ENCODE peak calls at places on chromosomes 11 and 22, in eight cellular contexts. J is sigmoid colon, V is upper lobe of left lung, L is stomach, T is esophagus muscularis mucosa, H is transverse colon, Q is HCT116, S is GM23338. C is an unnamed sample.

GRCh38 chr11:75400110-75400865 is 970 bp downstream of the RPS3 start:
- DNase-seq in V (no peak), S (no peak), J (no peak), Q (no peak), H (no peak), T (no peak), L (no peak), C (no peak)

GRCh38 chr11:74662487-74663103 is 68.6 kb downstream of the CHRDL2 start:
- DNase-seq in V (no peak), S (no peak), J (no peak), L (no peak), Q (no peak), T (no peak), H (no peak), C (no peak)

GRCh38 chr11:83026229-83026628 is 45.5 kb downstream of the RAB30 start:
- DNase-seq in J (no peak), V (no peak), H (no peak), Q (no peak), L (no peak), T (no peak), S (no peak), C (no peak)

GRCh38 chr11:10746871-10747270 is 4.2 kb upstream of the CTR9 start:
- DNase-seq in H (no peak), T (no peak), Q (no peak), L (no peak), V (no peak), J (no peak), S (no peak), C (no peak)

GRCh38 chr11:117230286-117230961 is 1.4 kb downstream of the PCSK7 start:
- DNase-seq in T (no peak), H (no peak), L (no peak), Q (no peak), V (no peak), S (no peak), J (peak; percentile 58), C (no peak)

GRCh38 chr11:19499999-19500398 is 212.6 kb upstream of the NAV2 start:
- DNase-seq in V (no peak), T (no peak), J (no peak), L (no peak), Q (no peak), H (no peak), S (no peak), C (no peak)

GRCh38 chr11:122900803-122901202 is 18.2 kb downstream of the JHY start:
- DNase-seq in H (no peak), S (no peak), L (no peak), J (no peak), T (no peak), V (no peak), Q (no peak), C (no peak)

GRCh38 chr11:17273668-17274321 is 2.7 kb upstream of the NUCB2 start:
- DNase-seq in H (no peak), V (no peak), J (no peak), Q (no peak), S (peak; percentile 83), T (no peak), L (no peak), C (no peak)

GRCh38 chr11:71286701-71287643 is 34.6 kb upstream of the SHANK2 start:
- DNase-seq in T (no peak), L (peak; percentile 74), J (peak; percentile 56), V (peak; percentile 69), S (no peak), H (peak; percentile 60), Q (no peak), C (peak; percentile 58)

GRCh38 chr11:107043242-107043991 is 25.1 kb upstream of the GUCY1A2 start:
- DNase-seq in T (no peak), V (no peak), L (no peak), S (no peak), H (no peak), Q (no peak), J (no peak), C (no peak)

GRCh38 chr11:84993386-84993785 is 633.8 kb downstream of the DLG2 start:
- DNase-seq in Q (peak; percentile 1), T (no peak), L (no peak), S (peak; percentile 75), V (no peak), H (peak; percentile 11), J (no peak), C (no peak)

GRCh38 chr11:66891849-66892660 is 35.2 kb downstream of the LRFN4 start:
- DNase-seq in T (no peak), S (peak; percentile 40), V (peak; percentile 32), J (no peak), Q (peak; percentile 96), L (peak; percentile 70), H (peak; percentile 59), C (no peak)

GRCh38 chr11:79258606-79259005 is 182.2 kb downstream of the TENM4 start:
- DNase-seq in J (no peak), Q (no peak), V (no peak), H (no peak), S (no peak), T (no peak), L (no peak), C (no peak)

GRCh38 chr11:2775083-2775625 is 75.4 kb upstream of the KCNQ1OT1 start:
- DNase-seq in Q (no peak), T (peak; percentile 84), V (peak; percentile 15), S (no peak), L (peak; percentile 20), H (no peak), J (peak; percentile 58), C (peak; percentile 14)

GRCh38 chr11:103749158-103749557 is 287.3 kb upstream of the DDI1 start:
- DNase-seq in L (no peak), Q (no peak), J (no peak), S (no peak), H (no peak), V (no peak), T (no peak), C (no peak)

GRCh38 chr11:15773024-15773423 is 583.3 kb downstream of the SOX6 start:
- DNase-seq in V (no peak), T (no peak), Q (no peak), J (no peak), S (no peak), L (no peak), H (no peak), C (no peak)

GRCh38 chr11:15770798-15771414 is 585.4 kb downstream of the SOX6 start:
- DNase-seq in T (no peak), J (no peak), H (peak; percentile 40), L (peak; percentile 37), Q (peak; percentile 13), S (peak; percentile 77), V (peak; percentile 40), C (no peak)

GRCh38 chr11:15765530-15765929 is 590.8 kb downstream of the SOX6 start:
- DNase-seq in H (no peak), J (no peak), T (no peak), Q (no peak), L (no peak), V (no peak), S (no peak), C (no peak)

GRCh38 chr11:15768321-15768720 is 588.0 kb downstream of the SOX6 start:
- DNase-seq in L (no peak), J (no peak), S (no peak), V (no peak), H (peak; percentile 37), T (peak; percentile 62), Q (no peak), C (no peak)

GRCh38 chr11:15769203-15769602 is 587.1 kb downstream of the SOX6 start:
- DNase-seq in T (no peak), L (peak; percentile 55), V (peak; percentile 42), H (peak; percentile 73), J (no peak), S (no peak), Q (no peak), C (no peak)
- TF ChIP-seq POLR2AphosphoS5 in T (no peak), L (peak; percentile 15), V (no peak), H (no peak), J (no peak), S (no peak), Q (no peak), C (no peak)

DNA sequence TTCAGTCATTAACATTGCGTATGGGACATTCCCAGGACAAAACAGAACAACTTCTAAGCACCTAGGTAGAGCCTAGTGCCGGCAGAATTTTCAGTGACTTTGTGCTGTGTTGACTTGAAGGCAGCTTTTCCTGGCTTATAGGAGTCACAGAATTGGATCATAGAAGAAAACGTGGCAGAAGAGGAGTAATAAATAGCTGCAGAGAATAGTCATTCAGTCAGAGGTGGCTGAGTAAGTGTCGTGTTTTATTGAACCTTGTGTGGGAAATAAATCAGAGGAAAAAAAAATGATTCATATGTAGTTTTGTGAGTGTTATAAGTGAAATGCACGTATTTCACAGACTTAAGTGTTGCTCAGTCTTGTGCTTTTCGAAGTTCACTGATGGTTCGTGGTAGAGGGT is 2.1 kb downstream of the BARX2 start:
- DNase-seq in V (no peak), L (no peak), J (no peak), S (no peak), T (no peak), Q (no peak), H (no peak), C (no peak)
- H3K27ac ChIP-seq in V (no peak overlapping the region), L (no peak overlapping the region), J (no peak overlapping the region), S (no peak overlapping the region), T (no peak overlapping the region), Q (no peak overlapping the region), H (no peak overlapping the region), C (peak overlapping the region; percentile 91)

DNA sequence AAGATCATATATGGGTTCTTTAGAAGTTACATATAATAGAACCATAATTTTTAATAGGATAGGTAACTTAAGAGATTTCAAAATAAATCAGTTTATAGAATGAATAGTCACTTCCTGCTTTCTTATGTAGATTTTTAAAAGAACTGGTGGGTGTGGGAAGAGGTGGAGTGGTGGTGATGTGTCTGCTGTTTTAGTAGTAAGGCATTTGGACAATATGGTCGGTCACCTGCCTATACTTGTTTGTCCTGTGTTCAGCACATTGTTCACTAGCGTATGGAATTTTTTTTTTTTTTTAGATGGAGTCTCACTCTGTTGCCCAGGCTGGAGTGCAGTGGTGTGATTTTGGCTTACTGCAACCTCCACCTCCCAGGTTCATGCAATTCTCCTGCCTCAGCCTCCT is 39.3 kb downstream of the CCDC81 start:
- DNase-seq in Q (no peak), S (no peak), L (no peak), H (no peak), V (no peak), T (no peak), J (no peak), C (no peak)
- TF ChIP-seq POLR2AphosphoS5 in Q (no peak), S (no peak), L (no peak), H (no peak), V (no peak), T (no peak), J (no peak), C (no peak)

DNA sequence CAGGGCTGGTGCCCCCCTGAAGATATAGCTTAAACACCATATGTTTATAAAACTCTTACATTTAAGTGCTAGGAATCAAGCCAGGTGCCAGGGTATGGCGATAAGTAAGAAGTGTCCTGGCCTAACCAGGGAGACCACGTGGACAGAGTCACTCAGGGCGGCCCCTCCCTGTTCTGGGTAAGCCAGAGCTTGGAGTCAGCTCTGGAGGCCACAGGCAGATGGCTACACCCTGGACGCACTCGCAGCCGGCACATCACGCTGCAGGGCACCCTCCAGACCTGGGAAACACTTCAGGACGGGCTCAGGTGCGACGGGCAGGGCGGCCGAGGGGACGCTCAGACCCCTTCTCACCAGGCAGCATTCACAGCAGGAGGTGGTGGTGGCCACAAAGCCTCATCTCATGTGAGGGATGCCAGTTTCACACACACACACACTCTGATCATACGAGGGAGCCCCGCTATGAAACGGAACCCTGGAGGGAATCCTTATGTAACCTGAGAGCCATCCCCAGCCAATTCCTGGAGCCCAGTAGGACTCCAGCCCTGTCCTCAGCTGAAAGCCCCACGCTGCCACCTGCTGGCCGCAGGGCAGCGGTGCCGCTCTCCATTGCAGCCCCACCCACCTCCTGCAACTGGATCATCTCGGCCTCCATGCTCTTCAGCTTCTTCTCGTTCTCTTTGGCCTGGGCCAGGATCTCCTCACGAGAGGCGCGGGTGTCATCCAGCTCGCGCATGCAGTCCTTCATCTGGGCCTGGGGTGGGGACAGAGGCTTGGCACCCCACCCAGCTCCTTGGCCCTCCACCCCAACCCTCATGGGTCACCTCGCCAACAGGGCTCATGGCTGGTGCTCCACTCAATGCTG is 33.4 kb downstream of the APOL1 start:
- DNase-seq in V (peak; percentile 63), H (peak; percentile 75), Q (peak; percentile 18), T (peak; percentile 96), L (peak; percentile 74), J (peak; percentile 94), S (peak; percentile 90), C (peak; percentile 79)
- H3K27ac ChIP-seq in V (peak overlapping the region; percentile 58), H (peak overlapping the region; percentile 73), Q (no peak overlapping the region), T (peak overlapping the region; percentile 80), L (peak overlapping the region; percentile 67), J (peak overlapping the region; percentile 83), S (no peak overlapping the region), C (peak overlapping the region; percentile 73)

C was measured in breast epithelium.